ENCODE peak calls at places on chromosomes 3 and 15, in ten cellular contexts. One of them, this sample, is unnamed.

GRCh38 chr3:100339786-100340185 is 5.2 kb downstream of the NIT2 start:
- DNase-seq in spleen: no peak
- DNase-seq in IMR-90: no peak
- DNase-seq in body of pancreas: no peak
- DNase-seq in HCT116: no peak
- DNase-seq in ovary: no peak
- DNase-seq in stomach: no peak
- DNase-seq in heart left ventricle: no peak
- DNase-seq in tibial nerve: no peak
- DNase-seq in breast epithelium: no peak
- DNase-seq in this sample: no peak

GRCh38 chr15:69576948-69577351 is 124.3 kb downstream of the RPLP1 start:
- DNase-seq in spleen: no peak
- DNase-seq in IMR-90: no peak
- DNase-seq in body of pancreas: peak; percentile 37
- DNase-seq in HCT116: no peak
- DNase-seq in ovary: no peak
- DNase-seq in stomach: peak; percentile 77
- DNase-seq in heart left ventricle: no peak
- DNase-seq in tibial nerve: no peak
- DNase-seq in breast epithelium: no peak
- DNase-seq in this sample: no peak

GRCh38 chr3:21216598-21216997 is 534.4 kb downstream of the ZNF385D start:
- DNase-seq in spleen: no peak
- DNase-seq in IMR-90: no peak
- DNase-seq in body of pancreas: no peak
- DNase-seq in HCT116: no peak
- DNase-seq in ovary: no peak
- DNase-seq in stomach: no peak
- DNase-seq in heart left ventricle: no peak
- DNase-seq in tibial nerve: no peak
- DNase-seq in breast epithelium: no peak
- DNase-seq in this sample: no peak

GRCh38 chr15:90001062-90001682 is at the start of gene ZNF710:
- DNase-seq in spleen: peak; percentile 85
- DNase-seq in IMR-90: peak; percentile 66
- DNase-seq in body of pancreas: peak; percentile 45
- DNase-seq in HCT116: no peak
- DNase-seq in ovary: peak; percentile 68
- DNase-seq in stomach: no peak
- DNase-seq in heart left ventricle: peak; percentile 71
- DNase-seq in tibial nerve: no peak
- DNase-seq in breast epithelium: no peak
- DNase-seq in this sample: peak; percentile 45

GRCh38 chr3:100732435-100732834 is 23.1 kb downstream of the TFG start:
- DNase-seq in spleen: no peak
- DNase-seq in IMR-90: no peak
- DNase-seq in body of pancreas: no peak
- DNase-seq in HCT116: no peak
- DNase-seq in ovary: no peak
- DNase-seq in stomach: no peak
- DNase-seq in heart left ventricle: no peak
- DNase-seq in tibial nerve: no peak
- DNase-seq in breast epithelium: no peak
- DNase-seq in this sample: no peak

GRCh38 chr15:69474291-69474690 is 21.7 kb downstream of the RPLP1 start:
- DNase-seq in spleen: no peak
- DNase-seq in IMR-90: peak; percentile 74
- DNase-seq in body of pancreas: no peak
- DNase-seq in HCT116: no peak
- DNase-seq in ovary: no peak
- DNase-seq in stomach: no peak
- DNase-seq in heart left ventricle: no peak
- DNase-seq in tibial nerve: no peak
- DNase-seq in breast epithelium: no peak
- DNase-seq in this sample: no peak

GRCh38 chr15:42832577-42832976 is 88.0 kb downstream of the TTBK2 start:
- DNase-seq in spleen: no peak
- DNase-seq in IMR-90: peak; percentile 88
- DNase-seq in body of pancreas: no peak
- DNase-seq in HCT116: peak; percentile 70
- DNase-seq in ovary: no peak
- DNase-seq in stomach: no peak
- DNase-seq in heart left ventricle: no peak
- DNase-seq in tibial nerve: no peak
- DNase-seq in breast epithelium: no peak
- DNase-seq in this sample: no peak

GRCh38 chr3:188123170-188123920 is 30.6 kb upstream of the LPP start:
- DNase-seq in spleen: no peak
- DNase-seq in IMR-90: peak; percentile 57
- DNase-seq in body of pancreas: no peak
- DNase-seq in HCT116: no peak
- DNase-seq in ovary: no peak
- DNase-seq in stomach: no peak
- DNase-seq in heart left ventricle: no peak
- DNase-seq in tibial nerve: no peak
- DNase-seq in breast epithelium: no peak
- DNase-seq in this sample: no peak

DNA sequence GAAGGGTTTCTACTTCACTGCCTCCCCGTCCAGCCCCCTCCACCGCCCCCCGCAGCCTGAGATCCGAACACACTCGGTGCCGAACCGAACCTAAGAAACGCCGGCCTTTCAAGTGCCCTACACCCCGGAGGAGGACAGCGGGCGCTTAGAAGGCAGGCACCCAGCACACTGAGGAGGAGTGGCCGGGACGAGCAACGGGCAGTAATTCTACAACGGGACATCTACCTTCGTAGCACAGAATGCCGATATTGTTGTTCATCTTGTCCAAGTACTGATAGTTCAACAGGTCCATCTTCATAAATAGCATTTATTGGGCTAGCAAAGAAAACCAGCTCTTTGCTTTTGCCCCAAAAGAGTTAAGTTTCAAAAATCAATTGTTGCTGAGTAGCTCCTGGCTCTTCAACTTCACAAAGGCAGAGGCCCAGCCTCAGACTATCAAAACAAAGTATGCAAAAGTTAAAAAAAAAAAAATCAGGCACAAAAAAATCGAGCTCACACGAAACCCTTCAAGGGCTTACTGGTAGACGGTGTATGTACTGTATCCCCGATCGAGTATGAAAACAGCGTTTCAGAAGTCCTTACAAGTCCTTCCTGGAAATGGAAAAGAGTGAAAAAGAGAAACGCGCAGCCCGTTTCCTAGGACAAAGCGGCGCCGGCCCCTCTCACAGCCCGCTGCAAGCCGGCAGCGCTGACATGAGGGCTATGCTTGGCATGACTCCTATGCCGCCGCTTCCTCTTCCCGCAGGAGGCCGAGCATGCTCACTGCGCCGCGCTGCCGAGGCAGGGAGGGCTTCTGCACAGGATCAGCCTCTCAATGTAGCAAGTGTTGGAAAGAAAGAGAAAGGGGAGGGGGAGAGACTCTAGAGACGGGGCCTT is at the start of gene VGLL4:
- DNase-seq in spleen: peak; percentile 95
- DNase-seq in IMR-90: peak; percentile 94
- DNase-seq in body of pancreas: peak; percentile 78
- DNase-seq in HCT116: peak; percentile 46
- DNase-seq in ovary: peak; percentile 89
- DNase-seq in stomach: peak; percentile 87
- DNase-seq in heart left ventricle: peak; percentile 90
- DNase-seq in tibial nerve: peak; percentile 71
- DNase-seq in breast epithelium: peak; percentile 79
- DNase-seq in this sample: peak; percentile 83
- TF ChIP-seq POLR2A in spleen: no peak
- TF ChIP-seq POLR2A in IMR-90: peak; percentile 93
- TF ChIP-seq POLR2A in body of pancreas: no peak
- TF ChIP-seq POLR2A in HCT116: no peak
- TF ChIP-seq POLR2A in ovary: peak; percentile 53
- TF ChIP-seq POLR2A in stomach: no peak
- TF ChIP-seq POLR2A in heart left ventricle: no peak
- TF ChIP-seq POLR2A in tibial nerve: peak; percentile 73
- TF ChIP-seq POLR2A in breast epithelium: no peak
- TF ChIP-seq POLR2A in this sample: peak; percentile 77

GRCh38 chr3:52196977-52197376 is 983 bp upstream of the ALAS1 start:
- DNase-seq in spleen: no peak
- DNase-seq in IMR-90: no peak
- DNase-seq in body of pancreas: no peak
- DNase-seq in HCT116: no peak
- DNase-seq in ovary: no peak
- DNase-seq in stomach: peak; percentile 89
- DNase-seq in heart left ventricle: no peak
- DNase-seq in tibial nerve: no peak
- DNase-seq in breast epithelium: no peak
- DNase-seq in this sample: no peak

GRCh38 chr3:52195823-52196331 is 2.1 kb upstream of the ALAS1 start:
- DNase-seq in spleen: no peak
- DNase-seq in IMR-90: peak; percentile 75
- DNase-seq in body of pancreas: no peak
- DNase-seq in HCT116: no peak
- DNase-seq in ovary: no peak
- DNase-seq in stomach: no peak
- DNase-seq in heart left ventricle: no peak
- DNase-seq in tibial nerve: no peak
- DNase-seq in breast epithelium: no peak
- DNase-seq in this sample: no peak

GRCh38 chr3:52197842-52198625 is at the start of gene ALAS1:
- DNase-seq in spleen: peak; percentile 98
- DNase-seq in IMR-90: peak; percentile 82
- DNase-seq in body of pancreas: peak; percentile 95
- DNase-seq in HCT116: peak; percentile 65
- DNase-seq in ovary: peak; percentile 90
- DNase-seq in stomach: peak; percentile 96
- DNase-seq in heart left ventricle: peak; percentile 93
- DNase-seq in tibial nerve: peak; percentile 87
- DNase-seq in breast epithelium: peak; percentile 85
- DNase-seq in this sample: peak; percentile 75

GRCh38 chr3:52198643-52199608 is 966 bp downstream of the ALAS1 start:
- DNase-seq in spleen: no peak
- DNase-seq in IMR-90: no peak
- DNase-seq in body of pancreas: no peak
- DNase-seq in HCT116: no peak
- DNase-seq in ovary: no peak
- DNase-seq in stomach: no peak
- DNase-seq in heart left ventricle: no peak
- DNase-seq in tibial nerve: no peak
- DNase-seq in breast epithelium: no peak
- DNase-seq in this sample: no peak

GRCh38 chr3:52197499-52197841 is 490 bp upstream of the ALAS1 start:
- DNase-seq in spleen: no peak
- DNase-seq in IMR-90: no peak
- DNase-seq in body of pancreas: no peak
- DNase-seq in HCT116: no peak
- DNase-seq in ovary: no peak
- DNase-seq in stomach: no peak
- DNase-seq in heart left ventricle: no peak
- DNase-seq in tibial nerve: no peak
- DNase-seq in breast epithelium: no peak
- DNase-seq in this sample: no peak
- H3K27ac ChIP-seq in spleen: peak overlapping the region; percentile 85
- H3K27ac ChIP-seq in IMR-90: peak overlapping the region; percentile 65
- H3K27ac ChIP-seq in body of pancreas: peak overlapping the region; percentile 47
- H3K27ac ChIP-seq in HCT116: peak overlapping the region; percentile 87
- H3K27ac ChIP-seq in ovary: no peak overlapping the region
- H3K27ac ChIP-seq in stomach: peak overlapping the region; percentile 87
- H3K27ac ChIP-seq in heart left ventricle: peak overlapping the region; percentile 93
- H3K27ac ChIP-seq in tibial nerve: peak overlapping the region; percentile 86
- H3K27ac ChIP-seq in breast epithelium: peak overlapping the region; percentile 87
- H3K27ac ChIP-seq in this sample: peak overlapping the region; percentile 88

GRCh38 chr3:20047341-20047779 is 7.1 kb downstream of the KAT2B start:
- DNase-seq in spleen: no peak
- DNase-seq in IMR-90: no peak
- DNase-seq in body of pancreas: no peak
- DNase-seq in HCT116: no peak
- DNase-seq in ovary: no peak
- DNase-seq in stomach: no peak
- DNase-seq in heart left ventricle: no peak
- DNase-seq in tibial nerve: no peak
- DNase-seq in breast epithelium: no peak
- DNase-seq in this sample: no peak
- H3K4me1 ChIP-seq in spleen: peaks cover 72% of the 10 kb centered on the region
- H3K4me1 ChIP-seq in IMR-90: no peaks in the 10 kb centered on the region
- H3K4me1 ChIP-seq in body of pancreas: peaks cover 24% of the 10 kb centered on the region
- H3K4me1 ChIP-seq in HCT116: no peaks in the 10 kb centered on the region
- H3K4me1 ChIP-seq in ovary: peaks cover 7% of the 10 kb centered on the region
- H3K4me1 ChIP-seq in stomach: peaks cover 66% of the 10 kb centered on the region
- H3K4me1 ChIP-seq in heart left ventricle: peaks cover 56% of the 10 kb centered on the region
- H3K4me1 ChIP-seq in tibial nerve: peaks cover 49% of the 10 kb centered on the region
- H3K4me1 ChIP-seq in breast epithelium: no peaks in the 10 kb centered on the region
- H3K4me1 ChIP-seq in this sample: peaks cover 40% of the 10 kb centered on the region

GRCh38 chr3:69014022-69014580 is 617 bp upstream of the EOGT start:
- DNase-seq in spleen: no peak
- DNase-seq in IMR-90: no peak
- DNase-seq in body of pancreas: no peak
- DNase-seq in HCT116: no peak
- DNase-seq in ovary: no peak
- DNase-seq in stomach: no peak
- DNase-seq in heart left ventricle: no peak
- DNase-seq in tibial nerve: no peak
- DNase-seq in breast epithelium: no peak
- DNase-seq in this sample: no peak

GRCh38 chr3:69012111-69012835 is 1.2 kb downstream of the EOGT start:
- DNase-seq in spleen: no peak
- DNase-seq in IMR-90: peak; percentile 63
- DNase-seq in body of pancreas: peak; percentile 52
- DNase-seq in HCT116: no peak
- DNase-seq in ovary: peak; percentile 41
- DNase-seq in stomach: no peak
- DNase-seq in heart left ventricle: peak; percentile 43
- DNase-seq in tibial nerve: no peak
- DNase-seq in breast epithelium: peak; percentile 65
- DNase-seq in this sample: peak; percentile 58

GRCh38 chr3:69011331-69011730 is 2.2 kb downstream of the EOGT start:
- DNase-seq in spleen: no peak
- DNase-seq in IMR-90: peak; percentile 54
- DNase-seq in body of pancreas: no peak
- DNase-seq in HCT116: no peak
- DNase-seq in ovary: no peak
- DNase-seq in stomach: no peak
- DNase-seq in heart left ventricle: no peak
- DNase-seq in tibial nerve: no peak
- DNase-seq in breast epithelium: no peak
- DNase-seq in this sample: no peak

GRCh38 chr3:69012836-69013255 is 638 bp downstream of the EOGT start:
- DNase-seq in spleen: peak; percentile 87
- DNase-seq in IMR-90: peak; percentile 67
- DNase-seq in body of pancreas: peak; percentile 57
- DNase-seq in HCT116: no peak
- DNase-seq in ovary: peak; percentile 60
- DNase-seq in stomach: peak; percentile 53
- DNase-seq in heart left ventricle: peak; percentile 64
- DNase-seq in tibial nerve: no peak
- DNase-seq in breast epithelium: peak; percentile 57
- DNase-seq in this sample: peak; percentile 30

DNA sequence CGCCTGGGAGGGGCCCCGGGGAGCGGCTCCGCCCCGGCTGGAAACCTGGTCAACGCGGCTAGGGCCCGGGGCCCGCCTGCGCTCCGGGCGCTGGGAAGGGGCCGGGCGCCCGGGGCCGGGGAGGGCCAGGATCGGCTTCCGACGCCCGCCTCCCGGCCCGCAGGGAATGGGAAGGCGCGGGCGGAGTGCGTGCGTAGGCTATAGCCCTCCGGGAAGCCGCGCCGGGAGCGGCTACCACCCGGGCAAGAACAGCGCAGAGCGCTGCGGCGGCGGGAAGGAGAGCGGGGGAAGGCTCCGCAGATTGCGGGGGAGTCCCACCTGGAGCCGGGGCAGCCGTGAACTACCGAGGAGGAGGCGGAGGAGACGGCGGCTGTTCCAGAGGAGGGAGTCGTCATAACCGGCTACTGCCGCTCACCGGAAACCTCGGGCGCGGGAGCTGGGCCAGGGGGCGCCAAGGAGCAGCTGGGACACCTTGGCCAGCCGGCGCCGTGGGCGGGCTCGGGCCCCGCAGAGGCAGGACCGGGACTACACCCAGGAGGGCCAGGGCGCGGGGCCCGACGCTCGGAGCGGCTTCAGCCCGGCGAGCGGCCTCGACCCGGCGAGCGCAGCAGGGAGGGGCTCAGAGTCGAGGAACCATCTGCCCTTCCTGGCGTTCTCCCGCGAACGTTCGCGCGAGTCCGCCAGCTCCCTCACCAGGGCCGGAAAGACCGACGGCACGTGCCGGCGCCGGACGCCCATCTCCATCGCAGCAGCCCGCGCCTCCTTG is at the start of gene EOGT:
- DNase-seq in spleen: peak; percentile 95
- DNase-seq in IMR-90: peak; percentile 82
- DNase-seq in body of pancreas: peak; percentile 90
- DNase-seq in HCT116: peak; percentile 61
- DNase-seq in ovary: peak; percentile 91
- DNase-seq in stomach: peak; percentile 89
- DNase-seq in heart left ventricle: peak; percentile 91
- DNase-seq in tibial nerve: peak; percentile 79
- DNase-seq in breast epithelium: peak; percentile 85
- DNase-seq in this sample: peak; percentile 91
- TF ChIP-seq POLR2A in spleen: no peak
- TF ChIP-seq POLR2A in IMR-90: peak; percentile 90
- TF ChIP-seq POLR2A in body of pancreas: peak; percentile 75
- TF ChIP-seq POLR2A in HCT116: peak; percentile 36
- TF ChIP-seq POLR2A in ovary: peak; percentile 60
- TF ChIP-seq POLR2A in stomach: no peak
- TF ChIP-seq POLR2A in heart left ventricle: no peak
- TF ChIP-seq POLR2A in tibial nerve: peak; percentile 44
- TF ChIP-seq POLR2A in breast epithelium: peak; percentile 49
- TF ChIP-seq POLR2A in this sample: peak; percentile 46

This sample was measured in gastrocnemius medialis.